ENCODE peak calls at places on chromosomes 4 and X, in ten cellular contexts. One of them, this sample, is unnamed.

GRCh38 chr4:154781983-154782293 is 866 bp downstream of the RBM46 start:
- DNase-seq in GM13977: no peak
- DNase-seq in kidney epithelial cell: no peak
- DNase-seq in CD4-positive, alpha-beta T cell: no peak
- DNase-seq in GM12878: no peak
- DNase-seq in brain microvascular endothelial cell: no peak
- DNase-seq in MCF 10A: no peak
- DNase-seq in neural crest cell: no peak
- DNase-seq in HFF-Myc: no peak
- DNase-seq in mammary epithelial cell: no peak
- DNase-seq in this sample: no peak

GRCh38 chrX:482192-482701 is 95.5 kb upstream of the PPP2R3B start:
- DNase-seq in GM13977: no peak
- DNase-seq in kidney epithelial cell: no peak
- DNase-seq in CD4-positive, alpha-beta T cell: no peak
- DNase-seq in GM12878: no peak
- DNase-seq in brain microvascular endothelial cell: no peak
- DNase-seq in MCF 10A: no peak
- DNase-seq in neural crest cell: no peak
- DNase-seq in HFF-Myc: no peak
- DNase-seq in mammary epithelial cell: no peak
- DNase-seq in this sample: no peak

GRCh38 chr4:108830509-108831244 is 67.8 kb upstream of the ETNPPL start:
- DNase-seq in GM13977: no peak
- DNase-seq in kidney epithelial cell: no peak
- DNase-seq in CD4-positive, alpha-beta T cell: no peak
- DNase-seq in GM12878: no peak
- DNase-seq in brain microvascular endothelial cell: no peak
- DNase-seq in MCF 10A: no peak
- DNase-seq in neural crest cell: no peak
- DNase-seq in HFF-Myc: no peak
- DNase-seq in mammary epithelial cell: no peak
- DNase-seq in this sample: peak; percentile 43

GRCh38 chrX:41127476-41128192 is 42.4 kb downstream of the USP9X start:
- DNase-seq in GM13977: peak; percentile 20
- DNase-seq in kidney epithelial cell: no peak
- DNase-seq in CD4-positive, alpha-beta T cell: no peak
- DNase-seq in GM12878: no peak
- DNase-seq in brain microvascular endothelial cell: no peak
- DNase-seq in MCF 10A: no peak
- DNase-seq in neural crest cell: no peak
- DNase-seq in HFF-Myc: no peak
- DNase-seq in mammary epithelial cell: no peak
- DNase-seq in this sample: no peak

GRCh38 chr4:168972601-168973000 is 37.5 kb downstream of the CBR4 start:
- DNase-seq in GM13977: no peak
- DNase-seq in kidney epithelial cell: no peak
- DNase-seq in CD4-positive, alpha-beta T cell: no peak
- DNase-seq in GM12878: no peak
- DNase-seq in brain microvascular endothelial cell: no peak
- DNase-seq in MCF 10A: no peak
- DNase-seq in neural crest cell: no peak
- DNase-seq in HFF-Myc: no peak
- DNase-seq in mammary epithelial cell: no peak
- DNase-seq in this sample: no peak

GRCh38 chr4:151541438-151542071 is 132.6 kb downstream of the FHIP1A start:
- DNase-seq in GM13977: no peak
- DNase-seq in kidney epithelial cell: no peak
- DNase-seq in CD4-positive, alpha-beta T cell: no peak
- DNase-seq in GM12878: no peak
- DNase-seq in brain microvascular endothelial cell: peak; percentile 41
- DNase-seq in MCF 10A: peak; percentile 88
- DNase-seq in neural crest cell: no peak
- DNase-seq in HFF-Myc: peak; percentile 12
- DNase-seq in mammary epithelial cell: peak; percentile 98
- DNase-seq in this sample: peak; percentile 78

GRCh38 chr4:186765138-186765537 is 41.5 kb upstream of the FAT1 start:
- DNase-seq in GM13977: no peak
- DNase-seq in kidney epithelial cell: no peak
- DNase-seq in CD4-positive, alpha-beta T cell: no peak
- DNase-seq in GM12878: no peak
- DNase-seq in brain microvascular endothelial cell: no peak
- DNase-seq in MCF 10A: peak; percentile 95
- DNase-seq in neural crest cell: no peak
- DNase-seq in HFF-Myc: peak; percentile 79
- DNase-seq in mammary epithelial cell: peak; percentile 95
- DNase-seq in this sample: peak; percentile 33

GRCh38 chrX:2677764-2678163 is 13.3 kb upstream of the CD99 start:
- DNase-seq in GM13977: no peak
- DNase-seq in kidney epithelial cell: peak; percentile 94
- DNase-seq in CD4-positive, alpha-beta T cell: no peak
- DNase-seq in GM12878: no peak
- DNase-seq in brain microvascular endothelial cell: peak; percentile 94
- DNase-seq in MCF 10A: peak; percentile 96
- DNase-seq in neural crest cell: no peak
- DNase-seq in HFF-Myc: peak; percentile 93
- DNase-seq in mammary epithelial cell: peak; percentile 92
- DNase-seq in this sample: peak; percentile 98

GRCh38 chrX:102659790-102660757 is 8.8 kb downstream of the GPRASP1 start:
- DNase-seq in GM13977: peak; percentile 69
- DNase-seq in kidney epithelial cell: peak; percentile 26
- DNase-seq in CD4-positive, alpha-beta T cell: peak; percentile 66
- DNase-seq in GM12878: peak; percentile 28
- DNase-seq in brain microvascular endothelial cell: peak; percentile 70
- DNase-seq in MCF 10A: no peak
- DNase-seq in neural crest cell: peak; percentile 60
- DNase-seq in HFF-Myc: peak; percentile 14
- DNase-seq in mammary epithelial cell: no peak
- DNase-seq in this sample: peak; percentile 69

GRCh38 chr4:111792592-111792991 is 352.7 kb upstream of the FAM241A start:
- DNase-seq in GM13977: no peak
- DNase-seq in kidney epithelial cell: no peak
- DNase-seq in CD4-positive, alpha-beta T cell: no peak
- DNase-seq in GM12878: no peak
- DNase-seq in brain microvascular endothelial cell: no peak
- DNase-seq in MCF 10A: no peak
- DNase-seq in neural crest cell: no peak
- DNase-seq in HFF-Myc: no peak
- DNase-seq in mammary epithelial cell: no peak
- DNase-seq in this sample: no peak

GRCh38 chr4:98626350-98626749 is 32.1 kb downstream of the TSPAN5 start:
- DNase-seq in GM13977: no peak
- DNase-seq in kidney epithelial cell: peak; percentile 80
- DNase-seq in CD4-positive, alpha-beta T cell: no peak
- DNase-seq in GM12878: no peak
- DNase-seq in brain microvascular endothelial cell: peak; percentile 87
- DNase-seq in MCF 10A: peak; percentile 91
- DNase-seq in neural crest cell: no peak
- DNase-seq in HFF-Myc: peak; percentile 70
- DNase-seq in mammary epithelial cell: peak; percentile 93
- DNase-seq in this sample: peak; percentile 95

GRCh38 chr4:41160856-41161255 is 53.5 kb downstream of the APBB2 start:
- DNase-seq in GM13977: no peak
- DNase-seq in kidney epithelial cell: no peak
- DNase-seq in CD4-positive, alpha-beta T cell: no peak
- DNase-seq in GM12878: no peak
- DNase-seq in brain microvascular endothelial cell: peak; percentile 60
- DNase-seq in MCF 10A: no peak
- DNase-seq in neural crest cell: no peak
- DNase-seq in HFF-Myc: no peak
- DNase-seq in mammary epithelial cell: no peak
- DNase-seq in this sample: no peak

GRCh38 chr4:73952352-73952751 is 29.5 kb downstream of the PF4 start:
- DNase-seq in GM13977: no peak
- DNase-seq in kidney epithelial cell: no peak
- DNase-seq in CD4-positive, alpha-beta T cell: no peak
- DNase-seq in GM12878: no peak
- DNase-seq in brain microvascular endothelial cell: no peak
- DNase-seq in MCF 10A: no peak
- DNase-seq in neural crest cell: no peak
- DNase-seq in HFF-Myc: no peak
- DNase-seq in mammary epithelial cell: no peak
- DNase-seq in this sample: no peak

GRCh38 chrX:129808163-129808828 is 28.5 kb downstream of the SASH3 start:
- DNase-seq in GM13977: no peak
- DNase-seq in kidney epithelial cell: no peak
- DNase-seq in CD4-positive, alpha-beta T cell: no peak
- DNase-seq in GM12878: no peak
- DNase-seq in brain microvascular endothelial cell: no peak
- DNase-seq in MCF 10A: peak; percentile 15
- DNase-seq in neural crest cell: no peak
- DNase-seq in HFF-Myc: no peak
- DNase-seq in mammary epithelial cell: no peak
- DNase-seq in this sample: peak; percentile 62

GRCh38 chrX:119417842-119418241 is 18.7 kb downstream of the SLC25A43 start:
- DNase-seq in GM13977: no peak
- DNase-seq in kidney epithelial cell: no peak
- DNase-seq in CD4-positive, alpha-beta T cell: no peak
- DNase-seq in GM12878: no peak
- DNase-seq in brain microvascular endothelial cell: no peak
- DNase-seq in MCF 10A: peak; percentile 16
- DNase-seq in neural crest cell: no peak
- DNase-seq in HFF-Myc: no peak
- DNase-seq in mammary epithelial cell: no peak
- DNase-seq in this sample: peak; percentile 17
- TF ChIP-seq CTCF in GM13977: peak; percentile 37
- TF ChIP-seq CTCF in kidney epithelial cell: peak; percentile 15
- TF ChIP-seq CTCF in CD4-positive, alpha-beta T cell: no peak
- TF ChIP-seq CTCF in GM12878: no peak
- TF ChIP-seq CTCF in brain microvascular endothelial cell: peak; percentile 45
- TF ChIP-seq CTCF in MCF 10A: no peak
- TF ChIP-seq CTCF in neural crest cell: no peak
- TF ChIP-seq CTCF in HFF-Myc: no peak
- TF ChIP-seq CTCF in mammary epithelial cell: no peak
- TF ChIP-seq CTCF in this sample: no peak

DNA sequence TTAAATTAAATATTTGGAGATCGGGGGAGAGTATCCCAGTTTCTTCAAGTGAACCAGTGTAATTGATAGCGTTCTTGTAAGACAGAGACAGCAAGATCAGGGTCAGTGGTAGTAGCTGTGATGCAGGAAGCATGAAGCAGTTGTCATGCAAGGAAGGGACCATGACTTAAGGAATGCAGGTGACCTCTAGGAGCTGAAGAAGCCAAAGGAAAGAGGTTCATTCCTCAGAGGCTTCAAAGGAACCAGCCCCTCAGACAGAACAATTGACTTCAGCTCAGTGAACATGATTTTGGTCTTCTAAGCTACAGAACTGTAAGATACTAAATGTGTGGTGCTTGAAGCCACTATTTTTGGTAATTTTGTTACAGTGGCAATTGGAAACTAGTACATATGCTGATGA is 51.6 kb downstream of the GLRB start:
- DNase-seq in GM13977: no peak
- DNase-seq in kidney epithelial cell: no peak
- DNase-seq in CD4-positive, alpha-beta T cell: no peak
- DNase-seq in GM12878: no peak
- DNase-seq in brain microvascular endothelial cell: no peak
- DNase-seq in MCF 10A: no peak
- DNase-seq in neural crest cell: no peak
- DNase-seq in HFF-Myc: no peak
- DNase-seq in mammary epithelial cell: no peak
- DNase-seq in this sample: no peak
- TF ChIP-seq CTCF in GM13977: no peak
- TF ChIP-seq CTCF in kidney epithelial cell: no peak
- TF ChIP-seq CTCF in CD4-positive, alpha-beta T cell: no peak
- TF ChIP-seq CTCF in GM12878: no peak
- TF ChIP-seq CTCF in brain microvascular endothelial cell: no peak
- TF ChIP-seq CTCF in MCF 10A: no peak
- TF ChIP-seq CTCF in neural crest cell: no peak
- TF ChIP-seq CTCF in HFF-Myc: no peak
- TF ChIP-seq CTCF in mammary epithelial cell: no peak
- TF ChIP-seq CTCF in this sample: no peak

DNA sequence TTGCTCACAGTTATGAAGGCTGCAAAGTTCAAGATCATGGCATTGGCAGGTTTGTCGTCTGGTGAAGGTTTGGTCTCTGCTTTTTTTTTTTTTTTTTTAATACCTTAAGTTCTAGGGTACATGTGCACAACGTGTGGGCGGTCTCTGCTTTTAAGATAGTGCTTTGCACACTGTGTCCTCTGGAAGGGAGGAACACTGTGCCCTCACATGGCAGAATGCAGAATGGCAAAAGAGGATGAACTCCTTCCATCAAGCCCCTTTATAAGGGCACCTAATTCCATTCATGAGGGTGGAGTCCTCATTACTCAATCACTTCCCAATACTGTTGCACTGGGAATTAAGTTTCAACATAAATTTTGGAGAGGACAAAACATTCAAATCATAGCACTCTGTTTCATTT is 101.4 kb downstream of the GLRA2 start:
- DNase-seq in GM13977: no peak
- DNase-seq in kidney epithelial cell: no peak
- DNase-seq in CD4-positive, alpha-beta T cell: no peak
- DNase-seq in GM12878: no peak
- DNase-seq in brain microvascular endothelial cell: no peak
- DNase-seq in MCF 10A: peak; percentile 5
- DNase-seq in neural crest cell: no peak
- DNase-seq in HFF-Myc: no peak
- DNase-seq in mammary epithelial cell: no peak
- DNase-seq in this sample: peak; percentile 0
- TF ChIP-seq CTCF in GM13977: no peak
- TF ChIP-seq CTCF in kidney epithelial cell: no peak
- TF ChIP-seq CTCF in CD4-positive, alpha-beta T cell: no peak
- TF ChIP-seq CTCF in GM12878: no peak
- TF ChIP-seq CTCF in brain microvascular endothelial cell: peak; percentile 21
- TF ChIP-seq CTCF in MCF 10A: no peak
- TF ChIP-seq CTCF in neural crest cell: no peak
- TF ChIP-seq CTCF in HFF-Myc: no peak
- TF ChIP-seq CTCF in mammary epithelial cell: no peak
- TF ChIP-seq CTCF in this sample: no peak

DNA sequence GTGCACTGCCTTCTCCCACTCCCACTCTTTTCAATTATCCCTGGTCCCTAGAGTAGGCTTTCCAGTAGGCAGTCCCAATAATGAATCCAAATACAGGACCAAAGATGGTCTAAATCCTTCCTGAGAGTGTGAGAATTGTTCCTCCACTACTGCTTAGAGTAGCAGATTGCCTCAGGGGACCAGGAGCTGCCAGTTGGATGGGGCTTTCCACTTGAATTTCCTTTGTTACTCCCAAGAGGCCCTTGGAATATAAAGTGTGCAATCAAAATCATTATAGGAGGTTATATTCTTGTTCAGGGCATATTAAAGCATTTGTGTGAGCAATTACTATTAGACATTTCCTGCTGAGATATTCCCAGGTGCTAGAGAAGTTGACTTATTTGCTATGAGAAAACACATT is 156.6 kb upstream of the TLL1 start:
- DNase-seq in GM13977: no peak
- DNase-seq in kidney epithelial cell: no peak
- DNase-seq in CD4-positive, alpha-beta T cell: no peak
- DNase-seq in GM12878: no peak
- DNase-seq in brain microvascular endothelial cell: no peak
- DNase-seq in MCF 10A: no peak
- DNase-seq in neural crest cell: no peak
- DNase-seq in HFF-Myc: no peak
- DNase-seq in mammary epithelial cell: no peak
- DNase-seq in this sample: no peak
- TF ChIP-seq CTCF in GM13977: no peak
- TF ChIP-seq CTCF in kidney epithelial cell: no peak
- TF ChIP-seq CTCF in CD4-positive, alpha-beta T cell: no peak
- TF ChIP-seq CTCF in GM12878: no peak
- TF ChIP-seq CTCF in brain microvascular endothelial cell: no peak
- TF ChIP-seq CTCF in MCF 10A: no peak
- TF ChIP-seq CTCF in neural crest cell: no peak
- TF ChIP-seq CTCF in HFF-Myc: no peak
- TF ChIP-seq CTCF in mammary epithelial cell: no peak
- TF ChIP-seq CTCF in this sample: no peak